ENCODE peak calls at places on chromosomes 11 and 22, in four cellular contexts. One of them, this sample, is unnamed.

GRCh38 chr11:17529814-17530162 is 14.4 kb downstream of the USH1C start:
- DNase-seq in A549: no peak
- DNase-seq in ovary: no peak
- DNase-seq in esophagus squamous epithelium: no peak
- DNase-seq in this sample: no peak

GRCh38 chr22:38754247-38755154 is 1.3 kb downstream of the SUN2 start:
- DNase-seq in ovary: peak; percentile 78
- DNase-seq in A549: no peak
- DNase-seq in esophagus squamous epithelium: peak; percentile 20
- DNase-seq in this sample: no peak

GRCh38 chr22:46150615-46151423 is 493 bp downstream of the PPARA start:
- DNase-seq in esophagus squamous epithelium: no peak
- DNase-seq in A549: peak; percentile 31
- DNase-seq in ovary: peak; percentile 71
- DNase-seq in this sample: peak; percentile 90

GRCh38 chr11:66323684-66324083 is 6.8 kb upstream of the CD248 start:
- DNase-seq in A549: no peak
- DNase-seq in esophagus squamous epithelium: no peak
- DNase-seq in ovary: no peak
- DNase-seq in this sample: no peak

GRCh38 chr11:99370557-99371200 is 349.9 kb downstream of the CNTN5 start:
- DNase-seq in ovary: no peak
- DNase-seq in A549: no peak
- DNase-seq in esophagus squamous epithelium: no peak
- DNase-seq in this sample: no peak

GRCh38 chr11:13375798-13376197 is 87.2 kb downstream of the BTBD10 start:
- DNase-seq in esophagus squamous epithelium: no peak
- DNase-seq in ovary: no peak
- DNase-seq in A549: no peak
- DNase-seq in this sample: no peak

GRCh38 chr11:74683279-74683871 is 47.9 kb downstream of the CHRDL2 start:
- DNase-seq in esophagus squamous epithelium: no peak
- DNase-seq in A549: no peak
- DNase-seq in ovary: peak; percentile 46
- DNase-seq in this sample: peak; percentile 69

GRCh38 chr11:125079151-125079877 is 16.2 kb downstream of the SLC37A2 start:
- DNase-seq in A549: no peak
- DNase-seq in esophagus squamous epithelium: no peak
- DNase-seq in ovary: no peak
- DNase-seq in this sample: no peak

GRCh38 chr11:68938816-68939582 is 35.3 kb downstream of the IGHMBP2 start:
- DNase-seq in A549: no peak
- DNase-seq in ovary: no peak
- DNase-seq in esophagus squamous epithelium: no peak
- DNase-seq in this sample: peak; percentile 41

GRCh38 chr22:45552580-45553332 is 50.1 kb downstream of the FBLN1 start:
- DNase-seq in A549: no peak
- DNase-seq in esophagus squamous epithelium: no peak
- DNase-seq in ovary: peak; percentile 80
- DNase-seq in this sample: no peak

GRCh38 chr11:66056541-66056940 is 4.4 kb downstream of the SF3B2 start:
- DNase-seq in ovary: no peak
- DNase-seq in esophagus squamous epithelium: no peak
- DNase-seq in A549: no peak
- DNase-seq in this sample: peak; percentile 46

GRCh38 chr11:2265396-2265795 is 5.0 kb downstream of the ASCL2 start:
- DNase-seq in esophagus squamous epithelium: no peak
- DNase-seq in A549: no peak
- DNase-seq in ovary: no peak
- DNase-seq in this sample: no peak

GRCh38 chr11:27353593-27354358 is 9.2 kb downstream of the CCDC34 start:
- DNase-seq in ovary: no peak
- DNase-seq in esophagus squamous epithelium: no peak
- DNase-seq in A549: no peak
- DNase-seq in this sample: no peak

GRCh38 chr11:63510360-63511130 is 4.7 kb downstream of the LGALS12 start:
- DNase-seq in ovary: peak; percentile 65
- DNase-seq in A549: no peak
- DNase-seq in esophagus squamous epithelium: no peak
- DNase-seq in this sample: no peak

GRCh38 chr11:14336507-14337503 is 22.2 kb downstream of the RRAS2 start:
- DNase-seq in A549: peak; percentile 66
- DNase-seq in ovary: no peak
- DNase-seq in esophagus squamous epithelium: no peak
- DNase-seq in this sample: no peak

GRCh38 chr22:48594016-48594756 is 1233.5 kb downstream of the BRD1 start:
- DNase-seq in A549: no peak
- DNase-seq in ovary: no peak
- DNase-seq in esophagus squamous epithelium: no peak
- DNase-seq in this sample: no peak

GRCh38 chr22:23305321-23305910 is 125.1 kb downstream of the BCR start:
- DNase-seq in A549: no peak
- DNase-seq in ovary: peak; percentile 31
- DNase-seq in esophagus squamous epithelium: no peak
- DNase-seq in this sample: peak; percentile 67

GRCh38 chr11:134514354-134514951 is 102.4 kb upstream of the B3GAT1 start:
- DNase-seq in esophagus squamous epithelium: no peak
- DNase-seq in ovary: no peak
- DNase-seq in A549: no peak
- DNase-seq in this sample: peak; percentile 69

GRCh38 chr11:86508604-86509471 is 134.2 kb downstream of the CCDC81 start:
- DNase-seq in A549: peak; percentile 39
- DNase-seq in esophagus squamous epithelium: no peak
- DNase-seq in ovary: no peak
- DNase-seq in this sample: no peak

GRCh38 chr11:36073411-36074203 is 129.7 kb downstream of the LDLRAD3 start:
- DNase-seq in ovary: peak; percentile 72
- DNase-seq in esophagus squamous epithelium: no peak
- DNase-seq in A549: no peak
- DNase-seq in this sample: no peak

GRCh38 chr22:17043521-17043920 is 35.5 kb upstream of the GAB4 start:
- DNase-seq in ovary: no peak
- DNase-seq in esophagus squamous epithelium: no peak
- DNase-seq in A549: no peak
- DNase-seq in this sample: no peak

GRCh38 chr11:126158054-126158791 is 53.2 kb downstream of the RPUSD4 start:
- DNase-seq in A549: no peak
- DNase-seq in ovary: no peak
- DNase-seq in esophagus squamous epithelium: no peak
- DNase-seq in this sample: peak; percentile 50

GRCh38 chr22:17336061-17336460 is 33.2 kb upstream of the CECR2 start:
- DNase-seq in ovary: no peak
- DNase-seq in esophagus squamous epithelium: no peak
- DNase-seq in A549: no peak
- DNase-seq in this sample: no peak

GRCh38 chr22:38051900-38052862 is 5.0 kb upstream of the PICK1 start:
- DNase-seq in A549: peak; percentile 76
- DNase-seq in ovary: peak; percentile 82
- DNase-seq in esophagus squamous epithelium: no peak
- DNase-seq in this sample: peak; percentile 94

GRCh38 chr22:43476341-43476740 is 64.5 kb downstream of the MPPED1 start:
- DNase-seq in ovary: no peak
- DNase-seq in esophagus squamous epithelium: no peak
- DNase-seq in A549: peak; percentile 13
- DNase-seq in this sample: peak; percentile 23

GRCh38 chr11:15148181-15148580 is 33.5 kb downstream of the INSC start:
- DNase-seq in A549: no peak
- DNase-seq in ovary: no peak
- DNase-seq in esophagus squamous epithelium: no peak
- DNase-seq in this sample: no peak

GRCh38 chr22:25134451-25134850 is 65.2 kb upstream of the CRYBB3 start:
- DNase-seq in esophagus squamous epithelium: no peak
- DNase-seq in ovary: no peak
- DNase-seq in A549: no peak
- DNase-seq in this sample: no peak

GRCh38 chr22:25136953-25137576 is 62.6 kb upstream of the CRYBB3 start:
- DNase-seq in esophagus squamous epithelium: no peak
- DNase-seq in ovary: no peak
- DNase-seq in A549: no peak
- DNase-seq in this sample: no peak

GRCh38 chr22:25131198-25131887 is 68.3 kb upstream of the CRYBB3 start:
- DNase-seq in esophagus squamous epithelium: no peak
- DNase-seq in ovary: no peak
- DNase-seq in A549: no peak
- DNase-seq in this sample: no peak

GRCh38 chr22:25130462-25130861 is 69.2 kb upstream of the CRYBB3 start:
- DNase-seq in esophagus squamous epithelium: no peak
- DNase-seq in ovary: no peak
- DNase-seq in A549: no peak
- DNase-seq in this sample: no peak

DNA sequence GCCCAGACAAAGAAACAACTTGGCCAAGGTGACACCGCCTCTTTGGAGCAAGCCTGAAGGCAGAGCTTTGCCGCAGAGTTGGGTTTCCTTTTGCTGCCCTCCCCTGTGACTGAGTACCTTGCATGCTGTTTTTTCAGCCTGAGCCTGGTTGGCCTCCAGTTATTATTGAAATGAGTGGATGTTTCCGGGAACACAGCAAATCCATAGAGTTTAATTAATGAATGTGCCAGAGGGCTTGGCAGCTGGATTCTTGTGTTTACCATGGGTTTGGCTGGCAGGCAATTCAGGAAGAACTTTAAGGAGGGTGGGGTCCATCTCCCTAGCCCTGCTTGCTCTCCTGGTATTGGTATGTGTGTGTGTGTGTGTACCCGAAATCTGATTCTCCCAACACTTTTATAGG is 65.6 kb upstream of the CRYBB3 start:
- DNase-seq in ovary: no peak
- DNase-seq in esophagus squamous epithelium: no peak
- DNase-seq in A549: no peak
- DNase-seq in this sample: no peak
- H3K27ac ChIP-seq in ovary: no peak overlapping the region
- H3K27ac ChIP-seq in esophagus squamous epithelium: peak overlapping the region; percentile 75
- H3K27ac ChIP-seq in A549: no peak overlapping the region
- H3K27ac ChIP-seq in this sample: no peak overlapping the region

DNA sequence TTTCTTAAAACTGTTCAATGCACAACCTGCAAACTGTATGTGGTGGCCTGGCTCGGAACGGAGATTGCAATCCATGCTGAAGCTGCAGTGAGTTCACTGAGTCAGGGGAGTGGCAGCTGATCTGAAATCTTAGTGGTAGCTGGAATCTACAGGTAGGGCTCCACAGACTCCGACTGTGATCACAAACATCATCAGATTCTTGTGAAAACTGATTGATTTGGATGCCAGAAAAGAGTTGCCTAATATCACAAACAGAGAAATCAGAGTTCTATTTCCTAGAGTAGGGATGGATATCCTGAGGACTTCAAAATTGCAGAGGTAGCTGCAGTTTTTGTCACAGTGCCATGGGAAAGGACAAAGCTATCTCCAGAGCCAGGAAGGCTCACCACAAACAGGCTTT is 57.5 kb upstream of the SC5D start:
- DNase-seq in esophagus squamous epithelium: no peak
- DNase-seq in ovary: no peak
- DNase-seq in A549: no peak
- DNase-seq in this sample: no peak
- TF ChIP-seq POLR2A in esophagus squamous epithelium: no peak
- TF ChIP-seq POLR2A in ovary: no peak
- TF ChIP-seq POLR2A in A549: no peak
- TF ChIP-seq POLR2A in this sample: no peak

GRCh38 chr11:122706261-122706660 is 50.7 kb downstream of the UBASH3B start:
- DNase-seq in ovary: no peak
- DNase-seq in esophagus squamous epithelium: no peak
- DNase-seq in A549: no peak
- DNase-seq in this sample: no peak

GRCh38 chr11:122703541-122704272 is 48.2 kb downstream of the UBASH3B start:
- DNase-seq in ovary: no peak
- DNase-seq in esophagus squamous epithelium: no peak
- DNase-seq in A549: no peak
- DNase-seq in this sample: no peak

GRCh38 chr11:122707111-122707510 is 51.6 kb downstream of the UBASH3B start:
- DNase-seq in ovary: no peak
- DNase-seq in A549: no peak
- DNase-seq in esophagus squamous epithelium: no peak
- DNase-seq in this sample: no peak

GRCh38 chr11:122706689-122707088 is 51.2 kb downstream of the UBASH3B start:
- DNase-seq in ovary: no peak
- DNase-seq in esophagus squamous epithelium: no peak
- DNase-seq in A549: no peak
- DNase-seq in this sample: no peak

GRCh38 chr11:122705396-122705795 is 49.9 kb downstream of the UBASH3B start:
- DNase-seq in ovary: no peak
- DNase-seq in A549: no peak
- DNase-seq in esophagus squamous epithelium: no peak
- DNase-seq in this sample: no peak
- H3K27ac ChIP-seq in ovary: no peak overlapping the region
- H3K27ac ChIP-seq in A549: no peak overlapping the region
- H3K27ac ChIP-seq in esophagus squamous epithelium: no peak overlapping the region
- H3K27ac ChIP-seq in this sample: no peak overlapping the region

GRCh38 chr11:72793452-72794367 is at the start of gene STARD10:
- DNase-seq in A549: peak; percentile 94
- DNase-seq in ovary: peak; percentile 97
- DNase-seq in esophagus squamous epithelium: peak; percentile 58
- DNase-seq in this sample: peak; percentile 99
- TF ChIP-seq POLR2A in A549: peak; percentile 48
- TF ChIP-seq POLR2A in ovary: peak; percentile 57
- TF ChIP-seq POLR2A in esophagus squamous epithelium: no peak
- TF ChIP-seq POLR2A in this sample: peak; percentile 48

GRCh38 chr11:120565436-120566155 is 54.0 kb downstream of the GRIK4 start:
- DNase-seq in A549: no peak
- DNase-seq in ovary: no peak
- DNase-seq in esophagus squamous epithelium: no peak
- DNase-seq in this sample: no peak

GRCh38 chr11:120563698-120564572 is 52.4 kb downstream of the GRIK4 start:
- DNase-seq in esophagus squamous epithelium: no peak
- DNase-seq in A549: no peak
- DNase-seq in ovary: peak; percentile 81
- DNase-seq in this sample: peak; percentile 67

GRCh38 chr11:120561286-120561685 is 49.7 kb downstream of the GRIK4 start:
- DNase-seq in esophagus squamous epithelium: no peak
- DNase-seq in ovary: no peak
- DNase-seq in A549: no peak
- DNase-seq in this sample: peak; percentile 40

GRCh38 chr11:120564573-120565301 is 53.2 kb downstream of the GRIK4 start:
- DNase-seq in A549: no peak
- DNase-seq in esophagus squamous epithelium: no peak
- DNase-seq in ovary: peak; percentile 53
- DNase-seq in this sample: peak; percentile 78

DNA sequence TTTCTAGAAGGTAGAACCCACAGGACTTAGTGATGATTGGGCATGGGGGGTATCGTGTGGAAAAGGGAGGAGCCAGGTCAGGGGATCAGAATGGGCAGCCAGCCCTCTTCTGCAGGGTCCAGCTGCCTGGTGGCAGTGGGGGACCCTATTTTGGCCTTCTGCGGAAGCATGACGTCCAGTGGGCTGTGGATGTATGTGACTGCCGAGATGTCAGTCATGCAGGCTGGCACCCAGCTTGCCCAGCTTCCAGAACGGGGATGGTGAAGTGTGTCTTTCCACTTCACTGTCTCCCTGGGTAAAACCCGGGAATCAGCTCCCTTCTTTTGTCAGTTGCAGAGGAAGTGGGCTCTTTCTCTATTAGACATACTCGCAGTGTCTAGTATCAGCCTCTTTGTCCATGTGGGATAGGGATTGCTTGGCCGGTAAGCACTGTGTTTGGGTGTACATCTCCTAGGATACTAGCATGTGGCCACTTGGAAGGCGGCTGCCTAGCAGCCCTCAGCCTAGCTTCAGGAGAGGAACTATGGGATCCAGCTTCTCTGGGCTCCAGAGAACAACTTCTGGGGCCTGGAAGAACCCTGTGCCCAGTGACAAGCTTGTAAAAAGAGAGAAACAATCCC is 51.4 kb downstream of the GRIK4 start:
- DNase-seq in esophagus squamous epithelium: no peak
- DNase-seq in ovary: no peak
- DNase-seq in A549: no peak
- DNase-seq in this sample: peak; percentile 48
- H3K27ac ChIP-seq in esophagus squamous epithelium: no peak overlapping the region
- H3K27ac ChIP-seq in ovary: peak overlapping the region; percentile 14
- H3K27ac ChIP-seq in A549: no peak overlapping the region
- H3K27ac ChIP-seq in this sample: no peak overlapping the region

This sample was measured in spleen.